ENCODE peak calls at places on chromosomes 11 and 22, in five cellular contexts. B is non-pigmented ciliary epithelial cell; X is mesothelial cell of epicardium; L is caudate nucleus; W is stimulated activated naive CD8-positive, alpha-beta T cell treated with anti-CD3 and anti-CD28 coated beads, Interleukin-15, amount 100 ng/mL, for 72 hours. I is an unnamed sample.

GRCh38 chr11:35419713-35420333 is 465 bp upstream of the SLC1A2 start:
- DNase-seq in L (no peak), X (peak), W (no peak), B (no peak), I (no peak)

GRCh38 chr11:121113611-121114010 is 12.6 kb downstream of the TECTA start:
- DNase-seq in W (no peak), X (no peak), B (no peak), L (no peak), I (no peak)

GRCh38 chr22:32904044-32904443 is 102.5 kb downstream of the TIMP3 start:
- DNase-seq in W (no peak), X (no peak), B (no peak), L (no peak), I (no peak)

GRCh38 chr22:22161924-22162851 is 82.4 kb upstream of the VPREB1 start:
- DNase-seq in L (no peak), B (no peak), W (no peak), X (no peak), I (no peak)

GRCh38 chr11:12284321-12285050 is 92.9 kb upstream of the PARVA start:
- DNase-seq in W (no peak), L (no peak), B (no peak), X (no peak), I (no peak)

GRCh38 chr11:73648629-73649046 is 2.3 kb downstream of the PLEKHB1 start:
- DNase-seq in B (no peak), W (no peak), L (peak), X (no peak), I (peak)

GRCh38 chr22:38727530-38728451 is 22.0 kb downstream of the GTPBP1 start:
- DNase-seq in B (no peak), L (no peak), X (no peak), W (no peak), I (no peak)

GRCh38 chr11:103881518-103882070 is 154.8 kb upstream of the DDI1 start:
- DNase-seq in W (no peak), B (no peak), X (no peak), L (no peak), I (no peak)

GRCh38 chr11:119094816-119095065 is 6.9 kb downstream of the DPAGT1 start:
- DNase-seq in B (peak), L (peak), X (no peak), W (no peak), I (peak)

GRCh38 chr22:40036591-40037225 is 42.0 kb downstream of the FAM83F start:
- DNase-seq in W (peak), L (peak), X (peak), B (no peak), I (peak)

I was measured in substantia nigra.